ENCODE peak calls at places on chromosome 11, in four cellular contexts. J, O, H and C are unnamed samples.

GRCh38 chr11:129013737-129014475 is 71.2 kb upstream of the TP53AIP1 start:
- DNase-seq in J (no peak), O (no peak), H (no peak), C (no peak)

GRCh38 chr11:68471360-68472340 is 11.1 kb downstream of the PPP6R3 start:
- DNase-seq in J (no peak), H (no peak), O (no peak), C (no peak)

GRCh38 chr11:68146704-68147474 is 25.7 kb upstream of the CHKA start:
- DNase-seq in J (no peak), H (peak), O (no peak), C (peak)

GRCh38 chr11:113556036-113556435 is 80.8 kb upstream of the DRD2 start:
- DNase-seq in H (no peak), J (no peak), O (no peak), C (no peak)

GRCh38 chr11:103078710-103079109 is 13.2 kb downstream of the DCUN1D5 start:
- DNase-seq in O (no peak), J (no peak), H (no peak), C (no peak)

GRCh38 chr11:50298182-50298988 is 265.7 kb downstream of the OR4C45 start:
- DNase-seq in H (no peak), J (no peak), O (no peak), C (no peak)

GRCh38 chr11:109864161-109864661 is 229.0 kb upstream of the ZC3H12C start:
- DNase-seq in O (peak), J (no peak), H (no peak), C (no peak)

GRCh38 chr11:72353861-72354260 is 80.5 kb downstream of the CLPB start:
- DNase-seq in H (no peak), J (no peak), O (no peak), C (no peak)